ENCODE peak calls at places on chromosomes 11 and 22, in five cellular contexts. One of them, this sample, is unnamed.

GRCh38 chr11:62169448-62169847 is 20.6 kb upstream of the SCGB1D1 start:
- DNase-seq in A549: no peak
- DNase-seq in H1: no peak
- DNase-seq in GM12878: no peak
- DNase-seq in K562: no peak
- DNase-seq in this sample: no peak

GRCh38 chr22:50030315-50031188 is 18.0 kb upstream of the IL17REL start:
- DNase-seq in H1: peak; percentile 92
- DNase-seq in K562: peak; percentile 82
- DNase-seq in A549: peak; percentile 85
- DNase-seq in GM12878: no peak
- DNase-seq in this sample: peak; percentile 87

GRCh38 chr11:92703431-92703830 is 266.0 kb upstream of the MTNR1B start:
- DNase-seq in H1: no peak
- DNase-seq in A549: no peak
- DNase-seq in GM12878: no peak
- DNase-seq in K562: no peak
- DNase-seq in this sample: no peak

GRCh38 chr11:102773388-102773787 is 7.0 kb downstream of the MMP10 start:
- DNase-seq in A549: no peak
- DNase-seq in K562: no peak
- DNase-seq in H1: no peak
- DNase-seq in GM12878: no peak
- DNase-seq in this sample: no peak

GRCh38 chr11:100925935-100926334 is 203.7 kb downstream of the PGR start:
- DNase-seq in H1: no peak
- DNase-seq in A549: peak; percentile 41
- DNase-seq in K562: no peak
- DNase-seq in GM12878: peak; percentile 61
- DNase-seq in this sample: peak; percentile 25

GRCh38 chr22:30427871-30428270 is 2.3 kb downstream of the MTFP1 start:
- DNase-seq in GM12878: no peak
- DNase-seq in A549: no peak
- DNase-seq in H1: no peak
- DNase-seq in K562: no peak
- DNase-seq in this sample: no peak

GRCh38 chr22:41664490-41664889 is 24.2 kb downstream of the SNU13 start:
- DNase-seq in K562: no peak
- DNase-seq in GM12878: no peak
- DNase-seq in H1: no peak
- DNase-seq in A549: no peak
- DNase-seq in this sample: no peak

GRCh38 chr11:65500262-65501004 is 1.6 kb downstream of the MALAT1 start:
- DNase-seq in GM12878: no peak
- DNase-seq in K562: no peak
- DNase-seq in A549: peak; percentile 69
- DNase-seq in H1: no peak
- DNase-seq in this sample: peak; percentile 66

GRCh38 chr22:46754110-46754799 is 8.2 kb upstream of the TBC1D22A start:
- DNase-seq in GM12878: no peak
- DNase-seq in H1: no peak
- DNase-seq in A549: peak; percentile 92
- DNase-seq in K562: peak; percentile 65
- DNase-seq in this sample: peak; percentile 85

GRCh38 chr11:111537336-111537860 is 3.1 kb upstream of the LAYN start:
- DNase-seq in A549: no peak
- DNase-seq in K562: no peak
- DNase-seq in GM12878: no peak
- DNase-seq in H1: no peak
- DNase-seq in this sample: no peak

GRCh38 chr11:69931994-69932910 is 113.0 kb upstream of the FGF3 start:
- DNase-seq in H1: no peak
- DNase-seq in GM12878: no peak
- DNase-seq in K562: no peak
- DNase-seq in A549: no peak
- DNase-seq in this sample: no peak

GRCh38 chr22:22849640-22850610 is 37.7 kb upstream of the IGLL5 start:
- DNase-seq in K562: no peak
- DNase-seq in H1: no peak
- DNase-seq in GM12878: no peak
- DNase-seq in A549: no peak
- DNase-seq in this sample: no peak

GRCh38 chr11:17506314-17506713 is 29.7 kb upstream of the ABCC8 start:
- DNase-seq in H1: no peak
- DNase-seq in A549: no peak
- DNase-seq in GM12878: no peak
- DNase-seq in K562: no peak
- DNase-seq in this sample: peak; percentile 8

GRCh38 chr22:23047742-23048141 is 22.6 kb upstream of the GNAZ start:
- DNase-seq in A549: no peak
- DNase-seq in K562: no peak
- DNase-seq in H1: no peak
- DNase-seq in GM12878: no peak
- DNase-seq in this sample: no peak

GRCh38 chr11:35906681-35907080 is 37.2 kb upstream of the LDLRAD3 start:
- DNase-seq in A549: no peak
- DNase-seq in K562: no peak
- DNase-seq in H1: no peak
- DNase-seq in GM12878: no peak
- DNase-seq in this sample: no peak

GRCh38 chr11:33000181-33000580 is 15.5 kb upstream of the DEPDC7 start:
- DNase-seq in A549: no peak
- DNase-seq in K562: no peak
- DNase-seq in GM12878: no peak
- DNase-seq in H1: no peak
- DNase-seq in this sample: no peak

GRCh38 chr11:2096919-2097301 is 42.3 kb downstream of the IGF2 start:
- DNase-seq in A549: no peak
- DNase-seq in H1: no peak
- DNase-seq in K562: no peak
- DNase-seq in GM12878: no peak
- DNase-seq in this sample: peak; percentile 27

GRCh38 chr22:38881464-38881871 is 9.5 kb upstream of the CBX6 start:
- DNase-seq in GM12878: no peak
- DNase-seq in A549: no peak
- DNase-seq in K562: no peak
- DNase-seq in H1: no peak
- DNase-seq in this sample: no peak

GRCh38 chr22:27318516-27318915 is 483.0 kb downstream of the MN1 start:
- DNase-seq in K562: no peak
- DNase-seq in A549: no peak
- DNase-seq in GM12878: no peak
- DNase-seq in H1: no peak
- DNase-seq in this sample: peak; percentile 22

GRCh38 chr11:69603978-69604524 is 36.9 kb upstream of the CCND1 start:
- DNase-seq in K562: no peak
- DNase-seq in H1: no peak
- DNase-seq in A549: no peak
- DNase-seq in GM12878: no peak
- DNase-seq in this sample: no peak

GRCh38 chr11:75603791-75604736 is 42.0 kb downstream of the SERPINH1 start:
- DNase-seq in K562: no peak
- DNase-seq in H1: no peak
- DNase-seq in GM12878: no peak
- DNase-seq in A549: no peak
- DNase-seq in this sample: no peak

GRCh38 chr11:110463153-110463552 is 33.4 kb downstream of the FDX1 start:
- DNase-seq in A549: peak; percentile 41
- DNase-seq in GM12878: no peak
- DNase-seq in H1: peak; percentile 65
- DNase-seq in K562: no peak
- DNase-seq in this sample: peak; percentile 73

GRCh38 chr11:9571071-9571765 is 2.3 kb upstream of the WEE1 start:
- DNase-seq in GM12878: no peak
- DNase-seq in A549: no peak
- DNase-seq in K562: no peak
- DNase-seq in H1: no peak
- DNase-seq in this sample: no peak

GRCh38 chr11:35088226-35088625 is 50.7 kb upstream of the CD44 start:
- DNase-seq in A549: no peak
- DNase-seq in GM12878: no peak
- DNase-seq in H1: no peak
- DNase-seq in K562: no peak
- DNase-seq in this sample: peak; percentile 60

GRCh38 chr11:129283141-129283540 is 91.0 kb upstream of the ARHGAP32 start:
- DNase-seq in K562: no peak
- DNase-seq in H1: no peak
- DNase-seq in A549: peak; percentile 14
- DNase-seq in GM12878: no peak
- DNase-seq in this sample: no peak

GRCh38 chr11:116885951-116886629 is 48.7 kb upstream of the APOA1 start:
- DNase-seq in H1: no peak
- DNase-seq in GM12878: no peak
- DNase-seq in A549: no peak
- DNase-seq in K562: no peak
- DNase-seq in this sample: no peak

GRCh38 chr11:12411806-12412727 is 34.7 kb downstream of the PARVA start:
- DNase-seq in GM12878: no peak
- DNase-seq in H1: peak; percentile 93
- DNase-seq in A549: peak; percentile 74
- DNase-seq in K562: peak; percentile 75
- DNase-seq in this sample: peak; percentile 57

GRCh38 chr22:46076651-46077339 is 73.5 kb upstream of the PPARA start:
- DNase-seq in K562: no peak
- DNase-seq in H1: no peak
- DNase-seq in GM12878: no peak
- DNase-seq in A549: peak; percentile 76
- DNase-seq in this sample: no peak

GRCh38 chr11:6736495-6737121 is 35.2 kb downstream of the OR2AG2 start:
- DNase-seq in H1: no peak
- DNase-seq in GM12878: no peak
- DNase-seq in A549: no peak
- DNase-seq in K562: no peak
- DNase-seq in this sample: peak; percentile 15

GRCh38 chr22:27799334-27800249 is 2.0 kb downstream of the MN1 start:
- DNase-seq in GM12878: no peak
- DNase-seq in K562: no peak
- DNase-seq in H1: no peak
- DNase-seq in A549: no peak
- DNase-seq in this sample: no peak

GRCh38 chr11:87180743-87181142 is 143.0 kb downstream of the TMEM135 start:
- DNase-seq in H1: no peak
- DNase-seq in K562: no peak
- DNase-seq in A549: no peak
- DNase-seq in GM12878: no peak
- DNase-seq in this sample: no peak

GRCh38 chr11:76680517-76681425 is 10.2 kb upstream of the LRRC32 start:
- DNase-seq in H1: peak; percentile 89
- DNase-seq in K562: peak; percentile 84
- DNase-seq in GM12878: no peak
- DNase-seq in A549: peak; percentile 73
- DNase-seq in this sample: peak; percentile 78
- TF ChIP-seq MAX in H1: no peak
- TF ChIP-seq MAX in K562: peak; percentile 26
- TF ChIP-seq MAX in GM12878: no peak
- TF ChIP-seq MAX in A549: no peak
- TF ChIP-seq MAX in this sample: no peak

DNA sequence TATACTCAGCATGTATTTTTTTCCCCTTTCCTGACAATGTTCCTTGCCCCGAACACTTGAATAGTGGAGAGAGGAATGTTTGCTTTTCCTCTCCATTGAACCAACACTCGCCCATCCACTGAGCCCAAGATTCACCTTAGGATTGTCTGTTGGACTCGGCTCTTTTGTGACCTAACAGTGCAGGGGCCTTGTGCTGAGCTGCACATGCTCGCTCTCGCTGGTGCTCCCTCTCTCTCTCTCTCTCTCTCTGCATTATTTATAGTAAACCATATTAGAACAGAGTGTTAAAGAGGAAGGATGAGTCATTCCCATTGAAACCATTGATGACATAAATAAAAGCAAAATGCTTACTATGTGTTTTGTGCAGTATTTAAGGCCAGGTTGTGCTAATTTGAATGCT is 20.7 kb downstream of the ZBTB16 start:
- DNase-seq in K562: no peak
- DNase-seq in H1: no peak
- DNase-seq in A549: no peak
- DNase-seq in GM12878: no peak
- DNase-seq in this sample: peak; percentile 88
- TF ChIP-seq MAX in K562: peak; percentile 25
- TF ChIP-seq MAX in H1: no peak
- TF ChIP-seq MAX in A549: no peak
- TF ChIP-seq MAX in GM12878: no peak
- TF ChIP-seq MAX in this sample: peak; percentile 73

GRCh38 chr11:64051297-64051696 is 15.6 kb downstream of the FLRT1 start:
- DNase-seq in H1: no peak
- DNase-seq in K562: no peak
- DNase-seq in GM12878: no peak
- DNase-seq in A549: no peak
- DNase-seq in this sample: no peak
- TF ChIP-seq MAX in H1: no peak
- TF ChIP-seq MAX in K562: no peak
- TF ChIP-seq MAX in GM12878: no peak
- TF ChIP-seq MAX in A549: no peak
- TF ChIP-seq MAX in this sample: no peak

GRCh38 chr11:45178890-45179663 is 32.6 kb downstream of the PRDM11 start:
- DNase-seq in H1: no peak
- DNase-seq in A549: peak; percentile 34
- DNase-seq in K562: no peak
- DNase-seq in GM12878: no peak
- DNase-seq in this sample: peak; percentile 34

GRCh38 chr11:45179686-45180085 is 33.2 kb downstream of the PRDM11 start:
- DNase-seq in H1: no peak
- DNase-seq in GM12878: no peak
- DNase-seq in A549: no peak
- DNase-seq in K562: no peak
- DNase-seq in this sample: no peak

GRCh38 chr11:45180888-45181594 is 34.6 kb downstream of the PRDM11 start:
- DNase-seq in A549: peak; percentile 65
- DNase-seq in K562: peak; percentile 86
- DNase-seq in H1: no peak
- DNase-seq in GM12878: no peak
- DNase-seq in this sample: peak; percentile 90

GRCh38 chr11:45181595-45182550 is 35.4 kb downstream of the PRDM11 start:
- DNase-seq in A549: no peak
- DNase-seq in GM12878: no peak
- DNase-seq in H1: no peak
- DNase-seq in K562: no peak
- DNase-seq in this sample: no peak

DNA sequence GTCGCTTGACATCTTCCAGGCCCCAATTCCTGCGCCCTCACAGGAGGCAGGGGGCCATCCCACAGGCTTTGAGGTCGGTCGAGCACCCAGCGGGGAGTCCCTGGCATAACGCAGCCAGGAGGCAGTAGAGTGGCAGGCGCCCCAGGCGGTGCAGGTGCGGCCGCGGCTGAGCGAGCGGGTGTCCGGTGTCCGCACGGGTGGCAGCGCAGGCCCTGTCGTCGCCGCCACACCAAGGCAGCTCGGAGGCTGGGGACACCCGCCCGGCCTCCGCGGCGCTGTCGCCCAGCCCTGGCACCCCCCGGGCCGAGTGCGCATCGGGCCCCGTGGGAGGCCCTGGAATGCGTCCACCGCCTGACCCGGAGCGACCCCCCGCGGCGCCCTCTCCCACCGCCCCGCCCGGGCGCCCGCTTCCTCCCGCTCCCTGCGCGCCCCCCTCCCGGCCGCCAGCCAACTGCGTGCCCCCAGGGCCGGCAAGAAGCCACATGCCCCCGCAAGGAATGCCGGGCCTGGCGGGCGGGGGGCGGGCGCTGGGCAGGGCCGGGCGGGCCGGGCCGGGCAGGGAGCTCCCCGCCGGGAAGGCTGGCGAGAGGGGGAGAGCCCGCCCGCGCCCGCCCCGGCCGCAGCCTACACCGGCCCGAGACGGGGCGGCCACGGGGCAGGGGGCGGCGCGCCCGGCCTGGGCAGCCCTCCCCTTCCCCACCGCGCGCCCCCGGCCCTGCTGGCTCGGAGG is 33.9 kb downstream of the PRDM11 start:
- DNase-seq in GM12878: no peak
- DNase-seq in A549: peak; percentile 60
- DNase-seq in K562: peak; percentile 75
- DNase-seq in H1: peak; percentile 81
- DNase-seq in this sample: peak; percentile 82
- TF ChIP-seq MAX in GM12878: no peak
- TF ChIP-seq MAX in A549: peak; percentile 9
- TF ChIP-seq MAX in K562: no peak
- TF ChIP-seq MAX in H1: no peak
- TF ChIP-seq MAX in this sample: no peak

This sample was measured in NB4.